ENCODE peak calls at places on chromosomes 12 and 14, in five cellular contexts. One of them, this sample, is unnamed.

GRCh38 chr12:50132505-50133135 is 20.6 kb downstream of the COX14 start:
- DNase-seq in glutamatergic neuron: no peak
- DNase-seq in esophagus muscularis mucosa: no peak
- DNase-seq in PC-3: peak
- DNase-seq in lower leg skin: no peak
- DNase-seq in this sample: no peak

GRCh38 chr14:95431199-95432145 is 85.0 kb downstream of the SYNE3 start:
- DNase-seq in PC-3: peak
- DNase-seq in lower leg skin: no peak
- DNase-seq in glutamatergic neuron: no peak
- DNase-seq in esophagus muscularis mucosa: no peak
- DNase-seq in this sample: no peak

GRCh38 chr12:123388218-123388947 is 4.5 kb downstream of the KMT5A start:
- DNase-seq in lower leg skin: peak
- DNase-seq in glutamatergic neuron: peak
- DNase-seq in esophagus muscularis mucosa: peak
- DNase-seq in PC-3: peak
- DNase-seq in this sample: peak

GRCh38 chr12:64611430-64612286 is 1.4 kb downstream of the RASSF3 start:
- DNase-seq in PC-3: peak
- DNase-seq in glutamatergic neuron: peak
- DNase-seq in lower leg skin: peak
- DNase-seq in esophagus muscularis mucosa: no peak
- DNase-seq in this sample: no peak

GRCh38 chr12:10186299-10186698 is 7.5 kb downstream of the TMEM52B start:
- DNase-seq in esophagus muscularis mucosa: peak
- DNase-seq in lower leg skin: no peak
- DNase-seq in PC-3: no peak
- DNase-seq in glutamatergic neuron: no peak
- DNase-seq in this sample: no peak

GRCh38 chr12:124750787-124751471 is 112.7 kb downstream of the SCARB1 start:
- DNase-seq in glutamatergic neuron: no peak
- DNase-seq in lower leg skin: no peak
- DNase-seq in PC-3: no peak
- DNase-seq in esophagus muscularis mucosa: no peak
- DNase-seq in this sample: no peak

GRCh38 chr12:13146539-13146938 is 43.1 kb upstream of the GSG1 start:
- DNase-seq in esophagus muscularis mucosa: no peak
- DNase-seq in PC-3: no peak
- DNase-seq in lower leg skin: peak
- DNase-seq in glutamatergic neuron: no peak
- DNase-seq in this sample: peak

GRCh38 chr14:76086636-76087035 is 65.1 kb upstream of the GPATCH2L start:
- DNase-seq in lower leg skin: no peak
- DNase-seq in PC-3: no peak
- DNase-seq in glutamatergic neuron: no peak
- DNase-seq in esophagus muscularis mucosa: no peak
- DNase-seq in this sample: peak

GRCh38 chr12:63294327-63294632 is 143.3 kb upstream of the AVPR1A start:
- DNase-seq in lower leg skin: no peak
- DNase-seq in esophagus muscularis mucosa: no peak
- DNase-seq in glutamatergic neuron: no peak
- DNase-seq in PC-3: peak
- DNase-seq in this sample: no peak

GRCh38 chr12:93702707-93703305 is 25.6 kb downstream of the CRADD start:
- DNase-seq in lower leg skin: no peak
- DNase-seq in glutamatergic neuron: no peak
- DNase-seq in PC-3: no peak
- DNase-seq in esophagus muscularis mucosa: no peak
- DNase-seq in this sample: no peak

GRCh38 chr14:95761436-95761835 is 47.5 kb upstream of the TCL1A start:
- DNase-seq in PC-3: no peak
- DNase-seq in esophagus muscularis mucosa: no peak
- DNase-seq in lower leg skin: no peak
- DNase-seq in glutamatergic neuron: no peak
- DNase-seq in this sample: no peak

GRCh38 chr14:80108430-80108829 is 102.9 kb downstream of the DIO2 start:
- DNase-seq in esophagus muscularis mucosa: no peak
- DNase-seq in lower leg skin: no peak
- DNase-seq in PC-3: no peak
- DNase-seq in glutamatergic neuron: no peak
- DNase-seq in this sample: no peak

GRCh38 chr12:79648872-79649271 is 41.9 kb downstream of the PAWR start:
- DNase-seq in lower leg skin: no peak
- DNase-seq in PC-3: no peak
- DNase-seq in glutamatergic neuron: no peak
- DNase-seq in esophagus muscularis mucosa: no peak
- DNase-seq in this sample: no peak

GRCh38 chr14:83006071-83006670 is 1472.5 kb upstream of the SEL1L start:
- DNase-seq in lower leg skin: no peak
- DNase-seq in glutamatergic neuron: no peak
- DNase-seq in esophagus muscularis mucosa: no peak
- DNase-seq in PC-3: no peak
- DNase-seq in this sample: no peak

GRCh38 chr14:91063119-91063518 is 2.7 kb upstream of the RPS6KA5 start:
- DNase-seq in lower leg skin: no peak
- DNase-seq in glutamatergic neuron: no peak
- DNase-seq in PC-3: peak
- DNase-seq in esophagus muscularis mucosa: no peak
- DNase-seq in this sample: no peak

GRCh38 chr14:22781606-22782000 is 15.1 kb downstream of the OXA1L start:
- DNase-seq in esophagus muscularis mucosa: no peak
- DNase-seq in glutamatergic neuron: no peak
- DNase-seq in lower leg skin: no peak
- DNase-seq in PC-3: peak
- DNase-seq in this sample: no peak

GRCh38 chr14:58863576-58864345 is 226.0 kb downstream of the DACT1 start:
- DNase-seq in esophagus muscularis mucosa: no peak
- DNase-seq in glutamatergic neuron: no peak
- DNase-seq in lower leg skin: no peak
- DNase-seq in PC-3: no peak
- DNase-seq in this sample: no peak

GRCh38 chr12:131783915-131784541 is 44.2 kb upstream of the MMP17 start:
- DNase-seq in lower leg skin: no peak
- DNase-seq in esophagus muscularis mucosa: no peak
- DNase-seq in glutamatergic neuron: no peak
- DNase-seq in PC-3: peak
- DNase-seq in this sample: peak

GRCh38 chr12:53740130-53740491 is 11.7 kb downstream of the CISTR start:
- DNase-seq in PC-3: no peak
- DNase-seq in lower leg skin: no peak
- DNase-seq in esophagus muscularis mucosa: no peak
- DNase-seq in glutamatergic neuron: no peak
- DNase-seq in this sample: no peak

GRCh38 chr14:44379292-44379977 is 127.6 kb downstream of the FSCB start:
- DNase-seq in lower leg skin: no peak
- DNase-seq in esophagus muscularis mucosa: no peak
- DNase-seq in glutamatergic neuron: no peak
- DNase-seq in PC-3: no peak
- DNase-seq in this sample: no peak

GRCh38 chr14:101733211-101733610 is 28.3 kb upstream of the PPP2R5C start:
- DNase-seq in PC-3: peak
- DNase-seq in esophagus muscularis mucosa: no peak
- DNase-seq in lower leg skin: no peak
- DNase-seq in glutamatergic neuron: no peak
- DNase-seq in this sample: no peak

GRCh38 chr12:6345319-6346071 is 3.6 kb upstream of the TNFRSF1A start:
- DNase-seq in glutamatergic neuron: no peak
- DNase-seq in lower leg skin: no peak
- DNase-seq in esophagus muscularis mucosa: no peak
- DNase-seq in PC-3: peak
- DNase-seq in this sample: no peak

GRCh38 chr12:63922446-63922845 is 77.9 kb downstream of the SRGAP1 start:
- DNase-seq in PC-3: no peak
- DNase-seq in esophagus muscularis mucosa: no peak
- DNase-seq in glutamatergic neuron: no peak
- DNase-seq in lower leg skin: no peak
- DNase-seq in this sample: no peak

GRCh38 chr12:93001407-93001806 is 72.3 kb upstream of the EEA1 start:
- DNase-seq in lower leg skin: no peak
- DNase-seq in esophagus muscularis mucosa: no peak
- DNase-seq in PC-3: no peak
- DNase-seq in glutamatergic neuron: no peak
- DNase-seq in this sample: no peak

GRCh38 chr14:51094282-51094821 is 553 bp downstream of the TRIM9 start:
- DNase-seq in PC-3: no peak
- DNase-seq in esophagus muscularis mucosa: no peak
- DNase-seq in glutamatergic neuron: peak
- DNase-seq in lower leg skin: no peak
- DNase-seq in this sample: no peak

GRCh38 chr12:93982847-93983315 is 165.5 kb upstream of the PLXNC1 start:
- DNase-seq in esophagus muscularis mucosa: no peak
- DNase-seq in PC-3: peak
- DNase-seq in glutamatergic neuron: no peak
- DNase-seq in lower leg skin: no peak
- DNase-seq in this sample: no peak

GRCh38 chr14:94364964-94365363 is 23.4 kb downstream of the SERPINA1 start:
- DNase-seq in PC-3: no peak
- DNase-seq in esophagus muscularis mucosa: no peak
- DNase-seq in lower leg skin: no peak
- DNase-seq in glutamatergic neuron: no peak
- DNase-seq in this sample: no peak

DNA sequence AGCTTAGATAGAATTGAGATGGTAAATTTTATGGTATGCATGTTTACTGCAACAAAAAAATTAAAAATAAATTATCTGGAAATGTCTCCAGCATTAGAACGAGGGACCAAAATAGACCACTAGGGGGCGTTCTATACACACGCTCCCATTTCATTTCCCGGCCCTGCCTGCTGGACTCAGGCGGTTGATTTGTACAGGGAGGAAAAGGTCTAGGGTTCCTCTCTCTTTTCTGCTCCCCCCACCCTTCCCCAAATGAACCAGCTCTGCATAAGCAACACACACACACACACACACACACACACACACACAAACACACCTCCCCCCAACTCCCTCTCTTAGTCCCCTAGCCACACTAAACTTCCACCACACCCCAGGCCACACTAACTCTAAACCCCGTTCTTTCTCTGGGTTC is 7.8 kb upstream of the DTX1 start:
- DNase-seq in PC-3: peak
- DNase-seq in glutamatergic neuron: peak
- DNase-seq in lower leg skin: peak
- DNase-seq in esophagus muscularis mucosa: no peak
- DNase-seq in this sample: peak
- TF ChIP-seq CTCF in PC-3: peak
- TF ChIP-seq CTCF in glutamatergic neuron: peak
- TF ChIP-seq CTCF in lower leg skin: no peak
- TF ChIP-seq CTCF in esophagus muscularis mucosa: peak
- TF ChIP-seq CTCF in this sample: peak

DNA sequence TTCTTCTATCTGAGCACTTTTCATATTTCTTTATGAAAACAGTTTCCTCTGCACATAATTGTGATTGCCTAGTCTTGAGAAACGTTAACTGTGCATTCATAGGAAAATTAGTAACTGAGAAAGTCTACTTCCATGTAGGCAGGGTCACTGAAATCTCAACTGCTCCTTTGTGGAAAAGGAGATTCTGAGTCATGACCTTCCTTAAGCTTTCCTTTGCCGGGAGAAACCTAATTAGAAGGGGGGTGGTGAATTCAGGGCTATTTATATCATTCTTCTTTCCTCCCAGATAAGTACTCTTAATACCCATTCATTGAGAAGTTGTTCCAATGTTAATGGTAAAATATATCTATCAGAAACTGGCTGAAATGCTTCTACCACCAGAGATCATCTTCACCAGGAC is 751.0 kb upstream of the TMEM132C start:
- DNase-seq in glutamatergic neuron: no peak
- DNase-seq in lower leg skin: no peak
- DNase-seq in PC-3: peak
- DNase-seq in esophagus muscularis mucosa: no peak
- DNase-seq in this sample: no peak
- TF ChIP-seq CTCF in glutamatergic neuron: no peak
- TF ChIP-seq CTCF in lower leg skin: no peak
- TF ChIP-seq CTCF in PC-3: no peak
- TF ChIP-seq CTCF in esophagus muscularis mucosa: no peak
- TF ChIP-seq CTCF in this sample: no peak

DNA sequence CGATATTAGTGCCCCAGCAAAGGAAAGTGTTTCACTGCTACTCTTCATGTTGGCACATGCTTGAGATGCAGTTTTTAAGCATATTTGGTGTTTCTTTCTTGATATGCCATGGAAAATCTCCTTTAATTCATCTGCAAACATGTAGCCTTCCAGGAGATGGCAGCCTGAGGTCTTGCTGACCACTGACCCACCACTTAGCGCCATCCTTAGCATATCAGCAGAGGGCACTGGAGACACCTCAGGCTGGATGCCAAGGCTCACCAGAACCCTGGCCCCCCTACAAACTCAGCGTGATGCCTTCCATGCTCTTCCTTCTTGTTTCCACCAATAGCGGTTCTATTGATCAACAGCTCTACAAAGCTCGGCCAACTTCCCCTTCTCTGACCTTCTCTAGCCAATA is 209.9 kb downstream of the SLC15A4 start:
- DNase-seq in glutamatergic neuron: no peak
- DNase-seq in esophagus muscularis mucosa: no peak
- DNase-seq in lower leg skin: no peak
- DNase-seq in PC-3: no peak
- DNase-seq in this sample: no peak
- TF ChIP-seq CTCF in glutamatergic neuron: no peak
- TF ChIP-seq CTCF in esophagus muscularis mucosa: no peak
- TF ChIP-seq CTCF in lower leg skin: no peak
- TF ChIP-seq CTCF in PC-3: peak
- TF ChIP-seq CTCF in this sample: no peak

DNA sequence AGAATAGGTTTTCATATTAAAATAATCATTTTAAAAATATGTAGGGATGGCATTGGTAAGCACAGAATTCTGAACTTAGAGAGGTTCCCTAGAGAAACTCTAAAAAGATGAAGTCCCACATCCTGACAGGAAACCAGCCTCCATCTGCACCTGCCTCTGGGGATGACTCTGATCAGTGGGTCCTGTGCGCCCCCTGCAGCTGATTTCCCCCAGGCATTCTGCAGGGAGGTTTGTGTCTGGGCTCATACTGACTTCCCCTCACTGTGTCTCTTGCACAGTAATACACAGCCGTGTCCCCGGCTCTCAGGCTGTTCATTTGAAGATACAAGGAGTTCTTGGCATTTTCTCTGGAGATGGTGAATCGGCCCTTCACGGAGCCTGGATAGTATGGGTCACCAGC is 602.9 kb downstream of the TMEM121 start:
- DNase-seq in glutamatergic neuron: no peak
- DNase-seq in PC-3: no peak
- DNase-seq in lower leg skin: no peak
- DNase-seq in esophagus muscularis mucosa: no peak
- DNase-seq in this sample: no peak
- TF ChIP-seq CTCF in glutamatergic neuron: no peak
- TF ChIP-seq CTCF in PC-3: no peak
- TF ChIP-seq CTCF in lower leg skin: no peak
- TF ChIP-seq CTCF in esophagus muscularis mucosa: no peak
- TF ChIP-seq CTCF in this sample: no peak

GRCh38 chr14:88937706-88938105 is 113.3 kb downstream of the TTC8 start:
- DNase-seq in lower leg skin: no peak
- DNase-seq in glutamatergic neuron: no peak
- DNase-seq in esophagus muscularis mucosa: no peak
- DNase-seq in PC-3: peak
- DNase-seq in this sample: no peak

GRCh38 chr14:88941414-88941813 is 117.0 kb downstream of the TTC8 start:
- DNase-seq in esophagus muscularis mucosa: no peak
- DNase-seq in lower leg skin: no peak
- DNase-seq in glutamatergic neuron: no peak
- DNase-seq in PC-3: peak
- DNase-seq in this sample: no peak
- TF ChIP-seq CTCF in esophagus muscularis mucosa: no peak
- TF ChIP-seq CTCF in lower leg skin: no peak
- TF ChIP-seq CTCF in glutamatergic neuron: no peak
- TF ChIP-seq CTCF in PC-3: no peak
- TF ChIP-seq CTCF in this sample: no peak